ENCODE peak calls at places on chromosomes 2 and 18, in four cellular contexts. Z, Q, J and N are unnamed samples.

GRCh38 chr2:18094277-18094676 is 215.8 kb downstream of the KCNS3 start:
- DNase-seq in Z (no peak), Q (no peak), J (no peak), N (no peak)

GRCh38 chr2:200003444-200003843 is 48.1 kb downstream of the MAIP1 start:
- DNase-seq in Z (no peak), Q (no peak), J (no peak), N (no peak)

GRCh38 chr18:23703057-23703986 is 14.1 kb downstream of the LAMA3 start:
- DNase-seq in Z (peak), Q (no peak), J (peak), N (no peak)

GRCh38 chr2:54880428-54880827 is 157.0 kb downstream of the EML6 start:
- DNase-seq in Z (no peak), Q (no peak), J (no peak), N (no peak)

GRCh38 chr2:239793851-239794250 is 231.3 kb downstream of the NDUFA10 start:
- DNase-seq in Z (no peak), Q (no peak), J (no peak), N (no peak)

GRCh38 chr2:50514881-50515280 is 517.1 kb downstream of the NRXN1 start:
- DNase-seq in Z (no peak), Q (no peak), J (no peak), N (no peak)

GRCh38 chr2:88350641-88351601 is 101.6 kb downstream of the FOXI3 start:
- DNase-seq in Z (peak), Q (peak), J (peak), N (peak)

GRCh38 chr2:158994920-158995676 is 26.7 kb downstream of the TANC1 start:
- DNase-seq in Z (peak), Q (no peak), J (no peak), N (no peak)

GRCh38 chr2:60998628-60999545 is 18.6 kb upstream of the PEX13 start:
- DNase-seq in Z (peak), Q (no peak), J (peak), N (no peak)

GRCh38 chr2:50546790-50547189 is 485.1 kb downstream of the NRXN1 start:
- DNase-seq in Z (no peak), Q (no peak), J (no peak), N (no peak)

GRCh38 chr2:216949685-216950397 is 90.0 kb upstream of the TNP1 start:
- DNase-seq in Z (no peak), Q (no peak), J (no peak), N (no peak)

GRCh38 chr2:16015210-16015902 is 75.0 kb downstream of the MYCN start:
- DNase-seq in Z (no peak), Q (no peak), J (no peak), N (no peak)

GRCh38 chr2:71798266-71799012 is 345.1 kb downstream of the DYSF start:
- DNase-seq in Z (no peak), Q (peak), J (peak), N (no peak)

GRCh38 chr2:118834901-118835738 is 12.3 kb downstream of the EN1 start:
- DNase-seq in Z (no peak), Q (no peak), J (no peak), N (no peak)

GRCh38 chr2:100998235-100998573 is 3.9 kb upstream of the RPL31 start:
- DNase-seq in Z (no peak), Q (no peak), J (no peak), N (no peak)

GRCh38 chr2:160736629-160737028 is 243.0 kb upstream of the RBMS1 start:
- DNase-seq in Z (no peak), Q (no peak), J (no peak), N (no peak)

GRCh38 chr2:239114119-239114581 is 266.3 kb downstream of the TWIST2 start:
- DNase-seq in Z (no peak), Q (no peak), J (peak), N (no peak)